ENCODE peak calls at places on chromosomes 5 and 9, in five cellular contexts. One of them, this sample, is unnamed.

GRCh38 chr5:158922816-158923215 is 176.9 kb downstream of the EBF1 start:
- DNase-seq in Right ventricle myocardium superior: no peak
- DNase-seq in esophagus squamous epithelium: no peak
- DNase-seq in neural crest cell: no peak
- DNase-seq in GM12865: no peak
- DNase-seq in this sample: no peak

GRCh38 chr5:160289721-160290120 is 22.6 kb downstream of the CCNJL start:
- DNase-seq in Right ventricle myocardium superior: no peak
- DNase-seq in GM12865: peak; percentile 59
- DNase-seq in esophagus squamous epithelium: no peak
- DNase-seq in neural crest cell: no peak
- DNase-seq in this sample: no peak

GRCh38 chr9:1273859-1274258 is 223.7 kb downstream of the DMRT2 start:
- DNase-seq in neural crest cell: no peak
- DNase-seq in Right ventricle myocardium superior: no peak
- DNase-seq in esophagus squamous epithelium: no peak
- DNase-seq in GM12865: peak; percentile 56
- DNase-seq in this sample: no peak

GRCh38 chr5:1343931-1344901 is 683 bp downstream of the CLPTM1L start:
- DNase-seq in GM12865: peak; percentile 26
- DNase-seq in Right ventricle myocardium superior: peak; percentile 51
- DNase-seq in neural crest cell: no peak
- DNase-seq in esophagus squamous epithelium: no peak
- DNase-seq in this sample: peak; percentile 49

GRCh38 chr9:116939161-116939560 is 252.1 kb downstream of the TRIM32 start:
- DNase-seq in neural crest cell: no peak
- DNase-seq in esophagus squamous epithelium: no peak
- DNase-seq in GM12865: no peak
- DNase-seq in Right ventricle myocardium superior: no peak
- DNase-seq in this sample: no peak

GRCh38 chr5:58457040-58457439 is 2.8 kb downstream of the PLK2 start:
- DNase-seq in GM12865: no peak
- DNase-seq in esophagus squamous epithelium: no peak
- DNase-seq in Right ventricle myocardium superior: no peak
- DNase-seq in neural crest cell: no peak
- DNase-seq in this sample: no peak

GRCh38 chr5:115816226-115817042 is at the start of gene CDO1:
- DNase-seq in neural crest cell: peak; percentile 67
- DNase-seq in esophagus squamous epithelium: no peak
- DNase-seq in Right ventricle myocardium superior: peak; percentile 72
- DNase-seq in GM12865: no peak
- DNase-seq in this sample: peak; percentile 59

GRCh38 chr5:133635051-133635450 is 22.7 kb upstream of the FSTL4 start:
- DNase-seq in Right ventricle myocardium superior: no peak
- DNase-seq in neural crest cell: no peak
- DNase-seq in GM12865: no peak
- DNase-seq in esophagus squamous epithelium: no peak
- DNase-seq in this sample: no peak

GRCh38 chr5:53712327-53712726 is 151.9 kb downstream of the NDUFS4 start:
- DNase-seq in Right ventricle myocardium superior: no peak
- DNase-seq in neural crest cell: no peak
- DNase-seq in esophagus squamous epithelium: no peak
- DNase-seq in GM12865: no peak
- DNase-seq in this sample: no peak

This sample was measured in activated naive CD8-positive, alpha-beta T cell treated with anti-CD3 and anti-CD28 coated beads, Interleukin-2, amount 10 ng/mL, durations not matched to agents 7 days and 5 days.